ENCODE peak calls at places on chromosomes 11 and 22, in four cellular contexts. X, J, F and L are unnamed samples.
A peak's percentile ranks its signal among the peaks of the same experiment; 100 is the strongest.

GRCh38 chr22:42522546-42522945 is 3.0 kb upstream of the RRP7A start:
- DNase-seq in X (no peak), J (no peak), F (no peak), L (no peak)

GRCh38 chr11:33741806-33742205 is 5.6 kb upstream of the CD59 start:
- DNase-seq in X (no peak), J (no peak), F (no peak), L (no peak)

GRCh38 chr11:123384116-123384515 is 46.0 kb upstream of the GRAMD1B start:
- DNase-seq in X (no peak), J (no peak), F (no peak), L (no peak)

GRCh38 chr22:37241351-37242142 is 2.5 kb downstream of the RAC2 start:
- DNase-seq in X (no peak), J (no peak), F (no peak), L (no peak)

GRCh38 chr11:116051494-116051893 is 547.3 kb upstream of the CADM1 start:
- DNase-seq in X (no peak), J (no peak), F (no peak), L (no peak)

GRCh38 chr11:125494987-125495725 is 909 bp downstream of the FEZ1 start:
- DNase-seq in X (peak; percentile 68), J (no peak), F (peak; percentile 53), L (peak; percentile 43)

GRCh38 chr11:19715373-19715772 is 2.7 kb downstream of the NAV2 start:
- DNase-seq in X (peak; percentile 74), J (no peak), F (peak; percentile 94), L (peak; percentile 98)

GRCh38 chr11:124867700-124868099 is 2.5 kb downstream of the ROBO3 start:
- DNase-seq in X (no peak), J (peak; percentile 60), F (peak; percentile 40), L (peak; percentile 43)

GRCh38 chr22:42323971-42324370 is 53.5 kb upstream of the TCF20 start:
- DNase-seq in X (no peak), J (no peak), F (no peak), L (no peak)

GRCh38 chr11:4072668-4073285 is 21.8 kb upstream of the RRM1 start:
- DNase-seq in X (no peak), J (peak; percentile 79), F (peak; percentile 66), L (peak; percentile 76)

GRCh38 chr11:109619498-109619897 is 197.5 kb downstream of the C11orf87 start:
- DNase-seq in X (no peak), J (no peak), F (no peak), L (no peak)

GRCh38 chr11:66113132-66113856 is 43.2 kb downstream of the PACS1 start:
- DNase-seq in X (no peak), J (peak; percentile 47), F (peak; percentile 78), L (peak; percentile 88)

GRCh38 chr22:20746466-20747189 is 27.3 kb upstream of the SERPIND1 start:
- DNase-seq in X (no peak), J (no peak), F (no peak), L (no peak)

GRCh38 chr11:65576232-65576866 is 496 bp downstream of the EHBP1L1 start:
- DNase-seq in X (no peak), J (no peak), F (no peak), L (no peak)

GRCh38 chr11:69292221-69292648 is 1.7 kb upstream of the MYEOV start:
- DNase-seq in X (no peak), J (peak; percentile 82), F (no peak), L (no peak)

GRCh38 chr11:134530826-134531225 is 118.8 kb upstream of the B3GAT1 start:
- DNase-seq in X (peak; percentile 28), J (no peak), F (no peak), L (no peak)

GRCh38 chr11:126103150-126103549 is 40.5 kb upstream of the CDON start:
- DNase-seq in X (no peak), J (no peak), F (no peak), L (no peak)

GRCh38 chr11:44309483-44310197 is at the start of gene ALX4:
- DNase-seq in X (no peak), J (peak; percentile 98), F (peak; percentile 16), L (peak; percentile 66)

GRCh38 chr11:64925536-64926449 is 1.3 kb downstream of the PPP2R5B start:
- DNase-seq in X (no peak), J (no peak), F (no peak), L (no peak)

GRCh38 chr11:85717360-85717927 is 31.4 kb upstream of the CCDC89 start:
- DNase-seq in X (no peak), J (no peak), F (no peak), L (no peak)

GRCh38 chr11:30172872-30173271 is 57.9 kb upstream of the FSHB start:
- DNase-seq in X (no peak), J (peak; percentile 28), F (no peak), L (no peak)

GRCh38 chr11:133501643-133502535 is 30.4 kb downstream of the OPCML start:
- DNase-seq in X (peak; percentile 70), J (no peak), F (no peak), L (no peak)